ENCODE peak calls at places on chromosomes 7 and 10, in four cellular contexts. P is GM10248, D is Calu3, Z is heart left ventricle. A is an unnamed sample.

GRCh38 chr7:122137291-122138077 is 6.6 kb downstream of the AASS start:
- DNase-seq in P (no peak), D (peak; percentile 5), Z (no peak), A (no peak)

GRCh38 chr10:1044964-1045363 is 4.0 kb downstream of the IDI1 start:
- DNase-seq in P (no peak), D (no peak), Z (no peak), A (no peak)

GRCh38 chr7:157832866-157833607 is 496.2 kb downstream of the DNAJB6 start:
- DNase-seq in P (no peak), D (no peak), Z (no peak), A (no peak)

GRCh38 chr10:66678521-66678920 is 247.3 kb upstream of the LRRTM3 start:
- DNase-seq in P (no peak), D (no peak), Z (no peak), A (no peak)

GRCh38 chr10:125158528-125159485 is 1.6 kb downstream of the CTBP2 start:
- DNase-seq in P (peak; percentile 45), D (no peak), Z (peak; percentile 79), A (peak; percentile 74)

GRCh38 chr7:38977658-38978057 is at the start of gene POU6F2:
- DNase-seq in P (no peak), D (no peak), Z (no peak), A (no peak)

GRCh38 chr10:47412177-47412730 is 28.2 kb upstream of the ZNF488 start:
- DNase-seq in P (no peak), D (no peak), Z (no peak), A (peak; percentile 3)

GRCh38 chr7:117830422-117830954 is 42.8 kb downstream of the CTTNBP2 start:
- DNase-seq in P (no peak), D (no peak), Z (no peak), A (no peak)

GRCh38 chr10:74419491-74420466 is 268.8 kb downstream of the ADK start:
- DNase-seq in P (peak; percentile 10), D (peak; percentile 44), Z (no peak), A (peak; percentile 21)

GRCh38 chr7:47266799-47267198 is 315.1 kb downstream of the TNS3 start:
- DNase-seq in P (no peak), D (peak; percentile 61), Z (no peak), A (no peak)

GRCh38 chr7:123398931-123399330 is 135.5 kb downstream of the IQUB start:
- DNase-seq in P (no peak), D (no peak), Z (no peak), A (no peak)

GRCh38 chr7:77550586-77550985 is 13.5 kb downstream of the PTPN12 start:
- DNase-seq in P (no peak), D (no peak), Z (no peak), A (no peak)

GRCh38 chr7:41599760-41600159 is 103.1 kb downstream of the INHBA start:
- DNase-seq in P (no peak), D (peak; percentile 21), Z (no peak), A (no peak)

GRCh38 chr7:28358423-28358868 is 53.9 kb upstream of the CREB5 start:
- DNase-seq in P (no peak), D (peak; percentile 41), Z (no peak), A (no peak)

GRCh38 chr10:88968316-88968882 is 15.8 kb upstream of the ACTA2 start:
- DNase-seq in P (no peak), D (no peak), Z (no peak), A (no peak)

GRCh38 chr10:44805461-44806210 is 105.5 kb upstream of the TMEM72 start:
- DNase-seq in P (no peak), D (no peak), Z (no peak), A (no peak)

GRCh38 chr10:44828515-44829142 is 82.5 kb upstream of the TMEM72 start:
- DNase-seq in P (no peak), D (no peak), Z (peak; percentile 73), A (no peak)

GRCh38 chr10:113844091-113844490 is 9.8 kb downstream of the DCLRE1A start:
- DNase-seq in P (no peak), D (no peak), Z (no peak), A (no peak)

GRCh38 chr7:130904792-130905191 is 170.8 kb upstream of the KLF14 start:
- DNase-seq in P (no peak), D (no peak), Z (no peak), A (no peak)

GRCh38 chr7:47988496-47989386 is 9.3 kb upstream of the HUS1 start:
- DNase-seq in P (no peak), D (peak; percentile 42), Z (no peak), A (no peak)

GRCh38 chr7:28036748-28037147 is 143.8 kb downstream of the JAZF1 start:
- DNase-seq in P (no peak), D (no peak), Z (no peak), A (no peak)

GRCh38 chr7:107754642-107755041 is 10.7 kb downstream of the CBLL1 start:
- DNase-seq in P (no peak), D (no peak), Z (no peak), A (no peak)
- TF ChIP-seq CTCF in P (no peak), D (no peak), Z (no peak), A (no peak)

GRCh38 chr10:35780970-35781642 is 139.0 kb upstream of the FZD8 start:
- DNase-seq in P (no peak), D (no peak), Z (no peak), A (no peak)

GRCh38 chr10:35783305-35783838 is 141.3 kb upstream of the FZD8 start:
- DNase-seq in P (no peak), D (no peak), Z (no peak), A (no peak)

GRCh38 chr10:35778344-35778743 is 136.2 kb upstream of the FZD8 start:
- DNase-seq in P (no peak), D (no peak), Z (no peak), A (no peak)

GRCh38 chr10:35784751-35785150 is 142.7 kb upstream of the FZD8 start:
- DNase-seq in P (no peak), D (no peak), Z (no peak), A (no peak)

DNA sequence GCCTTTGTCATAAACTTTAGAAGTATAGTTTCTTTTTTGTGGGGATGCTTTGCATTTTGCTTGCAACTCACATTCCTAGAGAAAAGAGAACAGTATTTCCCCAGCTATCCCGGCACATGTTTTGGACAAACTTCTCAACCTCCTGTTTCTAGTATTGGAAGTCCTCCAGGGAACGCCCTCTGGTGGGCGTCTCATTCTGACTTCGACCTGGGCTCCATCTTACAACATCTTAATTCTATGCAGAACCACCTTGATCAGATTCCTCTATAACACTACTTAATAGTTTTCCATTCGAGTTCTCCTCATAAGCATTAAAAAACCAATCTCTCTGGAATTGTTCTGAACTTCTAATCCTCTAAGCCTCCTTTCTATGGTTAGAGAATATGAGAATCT is 139.5 kb upstream of the FZD8 start:
- DNase-seq in P (no peak), D (peak; percentile 45), Z (no peak), A (no peak)
- TF ChIP-seq CTCF in P (no peak), D (peak; percentile 18), Z (no peak), A (no peak)

GRCh38 chr10:129969528-129970264 is 5.6 kb upstream of the EBF3 start:
- DNase-seq in P (no peak), D (no peak), Z (no peak), A (peak; percentile 23)
- TF ChIP-seq CTCF in P (no peak), D (no peak), Z (no peak), A (no peak)

GRCh38 chr10:42977032-42977416 is 99.8 kb upstream of the RET start:
- DNase-seq in P (no peak), D (no peak), Z (no peak), A (no peak)

GRCh38 chr10:42976353-42977031 is 100.4 kb upstream of the RET start:
- DNase-seq in P (no peak), D (no peak), Z (peak; percentile 14), A (no peak)

GRCh38 chr10:42974693-42975002 is 102.2 kb upstream of the RET start:
- DNase-seq in P (no peak), D (no peak), Z (peak; percentile 33), A (no peak)

GRCh38 chr10:42975005-42975493 is 101.8 kb upstream of the RET start:
- DNase-seq in P (no peak), D (no peak), Z (no peak), A (no peak)

GRCh38 chr10:42975558-42976352 is 101.1 kb upstream of the RET start:
- DNase-seq in P (no peak), D (no peak), Z (peak; percentile 37), A (no peak)
- TF ChIP-seq CTCF in P (no peak), D (no peak), Z (no peak), A (no peak)

GRCh38 chr7:36306722-36307121 is 82.9 kb upstream of the ANLN start:
- DNase-seq in P (peak; percentile 2), D (no peak), Z (no peak), A (no peak)

GRCh38 chr7:36305648-36306047 is 84.0 kb upstream of the ANLN start:
- DNase-seq in P (no peak), D (no peak), Z (no peak), A (no peak)

GRCh38 chr7:36309716-36310115 is 79.9 kb upstream of the ANLN start:
- DNase-seq in P (no peak), D (no peak), Z (no peak), A (no peak)

GRCh38 chr7:36309301-36309700 is 80.4 kb upstream of the ANLN start:
- DNase-seq in P (no peak), D (no peak), Z (no peak), A (no peak)

GRCh38 chr7:36308031-36308430 is 81.6 kb upstream of the ANLN start:
- DNase-seq in P (peak; percentile 2), D (no peak), Z (no peak), A (no peak)
- TF ChIP-seq CTCF in P (no peak), D (no peak), Z (no peak), A (no peak)

GRCh38 chr10:110600487-110601101 is 33.1 kb downstream of the SMC3 start:
- DNase-seq in P (no peak), D (peak; percentile 46), Z (no peak), A (peak; percentile 31)
- TF ChIP-seq CTCF in P (peak; percentile 52), D (no peak), Z (peak; percentile 27), A (peak; percentile 56)

GRCh38 chr7:116802144-116802747 is 60.1 kb upstream of the CAPZA2 start:
- DNase-seq in P (no peak), D (no peak), Z (no peak), A (no peak)

GRCh38 chr7:116800594-116800993 is 61.8 kb upstream of the CAPZA2 start:
- DNase-seq in P (no peak), D (no peak), Z (no peak), A (no peak)

GRCh38 chr7:116804459-116804858 is 57.9 kb upstream of the CAPZA2 start:
- DNase-seq in P (no peak), D (no peak), Z (no peak), A (no peak)

GRCh38 chr7:116801092-116801710 is 61.2 kb upstream of the CAPZA2 start:
- DNase-seq in P (no peak), D (no peak), Z (no peak), A (no peak)

GRCh38 chr7:116802784-116803183 is 59.6 kb upstream of the CAPZA2 start:
- DNase-seq in P (peak; percentile 33), D (peak; percentile 48), Z (no peak), A (peak; percentile 36)
- TF ChIP-seq CTCF in P (peak; percentile 18), D (no peak), Z (peak; percentile 37), A (peak; percentile 42)

A was measured in GM13977.